ENCODE peak calls at places on chromosomes 3 and 15, in four cellular contexts. One of them, this sample, is unnamed.

GRCh38 chr3:8482960-8483665 is 18.5 kb upstream of the LMCD1 start:
- DNase-seq in IMR-90: peak; percentile 97
- DNase-seq in neural crest cell: no peak
- DNase-seq in AG09309: peak; percentile 96
- DNase-seq in this sample: no peak

GRCh38 chr3:73070675-73071575 is 9.5 kb downstream of the EBLN2 start:
- DNase-seq in IMR-90: peak; percentile 92
- DNase-seq in neural crest cell: no peak
- DNase-seq in AG09309: peak; percentile 77
- DNase-seq in this sample: no peak

GRCh38 chr3:37712918-37713819 is 148.5 kb upstream of the CTDSPL start:
- DNase-seq in IMR-90: peak; percentile 23
- DNase-seq in neural crest cell: no peak
- DNase-seq in AG09309: no peak
- DNase-seq in this sample: no peak

GRCh38 chr15:101203029-101203428 is 48.8 kb downstream of the CHSY1 start:
- DNase-seq in IMR-90: no peak
- DNase-seq in neural crest cell: no peak
- DNase-seq in AG09309: no peak
- DNase-seq in this sample: no peak

GRCh38 chr15:100116416-100117190 is 225.2 kb downstream of the ADAMTS17 start:
- DNase-seq in IMR-90: no peak
- DNase-seq in neural crest cell: no peak
- DNase-seq in AG09309: no peak
- DNase-seq in this sample: no peak

GRCh38 chr3:43294975-43295374 is 8.6 kb downstream of the SNRK start:
- DNase-seq in IMR-90: no peak
- DNase-seq in neural crest cell: no peak
- DNase-seq in AG09309: no peak
- DNase-seq in this sample: no peak

GRCh38 chr15:83243634-83244033 is 36.0 kb upstream of the HDGFL3 start:
- DNase-seq in IMR-90: no peak
- DNase-seq in neural crest cell: no peak
- DNase-seq in AG09309: no peak
- DNase-seq in this sample: no peak

GRCh38 chr3:52253314-52254260 is 8.0 kb downstream of the PPM1M start:
- DNase-seq in IMR-90: no peak
- DNase-seq in neural crest cell: no peak
- DNase-seq in AG09309: no peak
- DNase-seq in this sample: no peak

GRCh38 chr3:104606812-104607211 is 759.9 kb upstream of the ALCAM start:
- DNase-seq in IMR-90: no peak
- DNase-seq in neural crest cell: no peak
- DNase-seq in AG09309: no peak
- DNase-seq in this sample: no peak

GRCh38 chr15:76349301-76350070 is 12.9 kb downstream of the ISL2 start:
- DNase-seq in IMR-90: peak; percentile 42
- DNase-seq in neural crest cell: no peak
- DNase-seq in AG09309: no peak
- DNase-seq in this sample: no peak

GRCh38 chr3:158953131-158953530 is 151.3 kb downstream of the MFSD1 start:
- DNase-seq in IMR-90: no peak
- DNase-seq in neural crest cell: no peak
- DNase-seq in AG09309: peak; percentile 32
- DNase-seq in this sample: no peak

GRCh38 chr15:101710806-101711205 is 13.5 kb downstream of the TARS3 start:
- DNase-seq in IMR-90: peak; percentile 52
- DNase-seq in neural crest cell: no peak
- DNase-seq in AG09309: no peak
- DNase-seq in this sample: no peak

GRCh38 chr3:147864754-147865354 is 455.7 kb downstream of the ZIC1 start:
- DNase-seq in IMR-90: no peak
- DNase-seq in neural crest cell: no peak
- DNase-seq in AG09309: no peak
- DNase-seq in this sample: no peak

GRCh38 chr15:70435369-70435768 is 328.0 kb downstream of the UACA start:
- DNase-seq in IMR-90: no peak
- DNase-seq in neural crest cell: no peak
- DNase-seq in AG09309: no peak
- DNase-seq in this sample: no peak

GRCh38 chr15:45892182-45892581 is 257.4 kb downstream of the SQOR start:
- DNase-seq in IMR-90: no peak
- DNase-seq in neural crest cell: no peak
- DNase-seq in AG09309: peak; percentile 14
- DNase-seq in this sample: no peak

GRCh38 chr15:28084547-28084946 is 14.6 kb downstream of the OCA2 start:
- DNase-seq in IMR-90: no peak
- DNase-seq in neural crest cell: no peak
- DNase-seq in AG09309: no peak
- DNase-seq in this sample: no peak

GRCh38 chr3:117407317-117407716 is 697.7 kb downstream of the TUSC7 start:
- DNase-seq in IMR-90: peak; percentile 27
- DNase-seq in neural crest cell: no peak
- DNase-seq in AG09309: no peak
- DNase-seq in this sample: no peak

GRCh38 chr3:50204052-50204803 is 843 bp upstream of the SLC38A3 start:
- DNase-seq in IMR-90: no peak
- DNase-seq in neural crest cell: no peak
- DNase-seq in AG09309: no peak
- DNase-seq in this sample: no peak

GRCh38 chr3:27617552-27617951 is 104.6 kb downstream of the EOMES start:
- DNase-seq in IMR-90: no peak
- DNase-seq in neural crest cell: no peak
- DNase-seq in AG09309: no peak
- DNase-seq in this sample: no peak

GRCh38 chr15:85760049-85760448 is 34.7 kb downstream of the KLHL25 start:
- DNase-seq in IMR-90: no peak
- DNase-seq in neural crest cell: no peak
- DNase-seq in AG09309: no peak
- DNase-seq in this sample: no peak

GRCh38 chr3:106862067-106862466 is 515.2 kb upstream of the CCDC54 start:
- DNase-seq in IMR-90: peak; percentile 70
- DNase-seq in neural crest cell: no peak
- DNase-seq in AG09309: no peak
- DNase-seq in this sample: no peak

GRCh38 chr3:140467104-140467577 is 210.7 kb upstream of the TRIM42 start:
- DNase-seq in IMR-90: no peak
- DNase-seq in neural crest cell: no peak
- DNase-seq in AG09309: no peak
- DNase-seq in this sample: no peak

GRCh38 chr3:61701019-61701418 is 139.6 kb downstream of the PTPRG start:
- DNase-seq in IMR-90: no peak
- DNase-seq in neural crest cell: no peak
- DNase-seq in AG09309: no peak
- DNase-seq in this sample: no peak

GRCh38 chr15:33068007-33068441 is 126.5 kb downstream of the FMN1 start:
- DNase-seq in IMR-90: no peak
- DNase-seq in neural crest cell: no peak
- DNase-seq in AG09309: peak; percentile 8
- DNase-seq in this sample: no peak

GRCh38 chr3:58085616-58086015 is 77.4 kb downstream of the FLNB start:
- DNase-seq in IMR-90: no peak
- DNase-seq in neural crest cell: no peak
- DNase-seq in AG09309: no peak
- DNase-seq in this sample: no peak

GRCh38 chr15:70427531-70428120 is 329.9 kb upstream of the TLE3 start:
- DNase-seq in IMR-90: no peak
- DNase-seq in neural crest cell: no peak
- DNase-seq in AG09309: no peak
- DNase-seq in this sample: no peak

GRCh38 chr3:58167431-58168351 is 43.1 kb downstream of the DNASE1L3 start:
- DNase-seq in IMR-90: peak; percentile 65
- DNase-seq in neural crest cell: peak; percentile 66
- DNase-seq in AG09309: no peak
- DNase-seq in this sample: peak; percentile 58

GRCh38 chr3:48194446-48195071 is 6.3 kb upstream of the CDC25A start:
- DNase-seq in IMR-90: peak; percentile 51
- DNase-seq in neural crest cell: peak; percentile 82
- DNase-seq in AG09309: no peak
- DNase-seq in this sample: peak; percentile 66

GRCh38 chr3:27224197-27224596 is 145.0 kb downstream of the NEK10 start:
- DNase-seq in IMR-90: peak; percentile 17
- DNase-seq in neural crest cell: no peak
- DNase-seq in AG09309: no peak
- DNase-seq in this sample: no peak

DNA sequence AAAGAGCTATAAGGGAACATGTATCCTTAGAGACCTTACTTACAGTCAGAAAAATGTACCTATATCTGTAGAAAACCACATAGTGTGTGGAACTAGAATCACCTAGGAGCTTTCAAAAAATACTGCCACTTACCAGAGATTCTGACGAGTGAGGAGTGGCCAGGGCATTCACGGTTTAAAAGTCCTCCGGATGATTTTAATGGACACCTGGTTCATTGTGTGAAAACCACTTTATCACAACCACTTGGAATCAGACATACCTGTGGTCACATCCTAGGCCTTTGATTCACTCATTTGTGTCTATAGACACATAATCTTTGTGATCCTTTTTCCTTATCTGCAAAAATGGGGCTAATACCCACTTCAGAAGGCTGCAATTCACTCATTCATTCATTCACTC is 159.8 kb downstream of the MBNL1 start:
- DNase-seq in IMR-90: no peak
- DNase-seq in neural crest cell: no peak
- DNase-seq in AG09309: no peak
- DNase-seq in this sample: no peak
- TF ChIP-seq CTCF in IMR-90: no peak
- TF ChIP-seq CTCF in neural crest cell: no peak
- TF ChIP-seq CTCF in AG09309: no peak
- TF ChIP-seq CTCF in this sample: no peak

GRCh38 chr3:63304421-63304820 is 26.3 kb downstream of the SYNPR start:
- DNase-seq in IMR-90: no peak
- DNase-seq in neural crest cell: no peak
- DNase-seq in AG09309: no peak
- DNase-seq in this sample: no peak
- TF ChIP-seq CTCF in IMR-90: no peak
- TF ChIP-seq CTCF in neural crest cell: no peak
- TF ChIP-seq CTCF in AG09309: no peak
- TF ChIP-seq CTCF in this sample: no peak

GRCh38 chr3:179410999-179411398 is 40.3 kb downstream of the GNB4 start:
- DNase-seq in IMR-90: no peak
- DNase-seq in neural crest cell: no peak
- DNase-seq in AG09309: no peak
- DNase-seq in this sample: no peak

GRCh38 chr3:179415377-179415776 is 35.9 kb downstream of the GNB4 start:
- DNase-seq in IMR-90: no peak
- DNase-seq in neural crest cell: no peak
- DNase-seq in AG09309: no peak
- DNase-seq in this sample: no peak

GRCh38 chr3:179414804-179415203 is 36.5 kb downstream of the GNB4 start:
- DNase-seq in IMR-90: no peak
- DNase-seq in neural crest cell: no peak
- DNase-seq in AG09309: no peak
- DNase-seq in this sample: no peak

DNA sequence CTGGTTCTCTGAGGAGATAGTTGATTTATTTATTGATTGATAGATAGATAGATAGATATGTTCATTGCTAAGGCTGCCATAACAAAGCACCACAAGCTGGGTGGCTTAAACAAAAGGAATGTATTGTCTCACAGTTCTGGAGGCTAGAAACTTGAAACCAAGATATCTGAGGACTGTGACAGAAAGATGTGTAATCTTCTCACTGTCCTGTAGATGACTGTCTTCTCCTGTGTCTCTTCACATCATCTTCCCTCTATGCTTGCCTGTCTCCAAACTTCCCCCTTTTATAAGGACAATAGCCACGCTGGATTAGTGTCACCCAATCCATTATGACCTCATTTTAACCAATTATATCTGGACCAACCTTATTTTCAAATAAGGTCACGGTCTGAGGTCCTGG is 41.0 kb downstream of the GNB4 start:
- DNase-seq in IMR-90: peak; percentile 37
- DNase-seq in neural crest cell: no peak
- DNase-seq in AG09309: no peak
- DNase-seq in this sample: no peak
- TF ChIP-seq CTCF in IMR-90: peak; percentile 20
- TF ChIP-seq CTCF in neural crest cell: no peak
- TF ChIP-seq CTCF in AG09309: peak; percentile 21
- TF ChIP-seq CTCF in this sample: no peak

GRCh38 chr3:100797921-100798491 is 88.7 kb downstream of the TFG start:
- DNase-seq in IMR-90: peak; percentile 43
- DNase-seq in neural crest cell: no peak
- DNase-seq in AG09309: no peak
- DNase-seq in this sample: no peak

GRCh38 chr3:100802126-100802525 is 92.8 kb downstream of the TFG start:
- DNase-seq in IMR-90: peak; percentile 61
- DNase-seq in neural crest cell: no peak
- DNase-seq in AG09309: no peak
- DNase-seq in this sample: no peak

DNA sequence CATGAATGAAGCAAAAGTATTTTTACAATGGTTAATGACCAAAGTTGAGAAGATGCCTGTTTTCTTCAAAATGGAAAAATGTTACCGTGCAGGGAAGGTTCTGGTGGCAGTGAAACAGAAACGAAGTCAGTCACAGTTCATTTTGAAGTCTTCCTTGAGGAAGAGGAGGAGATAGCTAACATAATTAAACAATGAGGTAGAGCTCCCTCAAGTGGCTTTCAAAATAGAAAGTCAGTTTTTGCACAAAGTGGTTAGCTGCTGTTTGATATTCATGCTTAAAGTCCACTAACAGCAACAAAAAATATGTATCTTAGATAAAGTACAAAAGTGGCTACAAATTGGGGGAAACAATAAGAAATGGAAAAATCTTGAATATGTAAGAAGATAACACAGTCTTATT is 87.3 kb downstream of the TFG start:
- DNase-seq in IMR-90: peak; percentile 47
- DNase-seq in neural crest cell: no peak
- DNase-seq in AG09309: no peak
- DNase-seq in this sample: no peak
- TF ChIP-seq CTCF in IMR-90: peak; percentile 44
- TF ChIP-seq CTCF in neural crest cell: no peak
- TF ChIP-seq CTCF in AG09309: peak; percentile 41
- TF ChIP-seq CTCF in this sample: peak; percentile 50

This sample was measured in D721Med.